ENCODE peak calls at places on chromosomes 3 and 15, in seven cellular contexts. One of them, this sample, is unnamed.

GRCh38 chr3:17810759-17811158 is 68.3 kb upstream of the TBC1D5 start:
- DNase-seq in bronchial epithelial cell: peak; percentile 44
- DNase-seq in uterus: no peak
- DNase-seq in psoas muscle: no peak
- DNase-seq in adrenal gland: no peak
- DNase-seq in thyroid gland: no peak
- DNase-seq in RWPE2: no peak
- DNase-seq in this sample: no peak

GRCh38 chr3:153835540-153835939 is 285.6 kb upstream of the ARHGEF26 start:
- DNase-seq in thyroid gland: no peak
- DNase-seq in psoas muscle: no peak
- DNase-seq in adrenal gland: no peak
- DNase-seq in RWPE2: no peak
- DNase-seq in bronchial epithelial cell: no peak
- DNase-seq in uterus: no peak
- DNase-seq in this sample: no peak

GRCh38 chr3:156761713-156762575 is 64.2 kb upstream of the LEKR1 start:
- DNase-seq in bronchial epithelial cell: peak; percentile 50
- DNase-seq in thyroid gland: no peak
- DNase-seq in adrenal gland: no peak
- DNase-seq in psoas muscle: no peak
- DNase-seq in uterus: no peak
- DNase-seq in RWPE2: no peak
- DNase-seq in this sample: no peak

GRCh38 chr3:108218811-108219210 is 3.4 kb downstream of the IFT57 start:
- DNase-seq in thyroid gland: no peak
- DNase-seq in RWPE2: no peak
- DNase-seq in bronchial epithelial cell: no peak
- DNase-seq in uterus: no peak
- DNase-seq in psoas muscle: no peak
- DNase-seq in adrenal gland: no peak
- DNase-seq in this sample: no peak

GRCh38 chr3:44477312-44478030 is at the start of gene ZNF445:
- DNase-seq in RWPE2: peak; percentile 76
- DNase-seq in adrenal gland: peak; percentile 79
- DNase-seq in bronchial epithelial cell: peak; percentile 43
- DNase-seq in uterus: peak; percentile 80
- DNase-seq in psoas muscle: peak; percentile 91
- DNase-seq in thyroid gland: peak; percentile 71
- DNase-seq in this sample: peak; percentile 23

GRCh38 chr3:155391583-155391982 is 98.1 kb upstream of the STRIT1 start:
- DNase-seq in psoas muscle: no peak
- DNase-seq in RWPE2: no peak
- DNase-seq in uterus: peak; percentile 22
- DNase-seq in bronchial epithelial cell: peak; percentile 75
- DNase-seq in adrenal gland: no peak
- DNase-seq in thyroid gland: peak; percentile 8
- DNase-seq in this sample: no peak

GRCh38 chr15:92817339-92817886 is 82.7 kb upstream of the CHD2 start:
- DNase-seq in RWPE2: peak; percentile 25
- DNase-seq in thyroid gland: no peak
- DNase-seq in bronchial epithelial cell: no peak
- DNase-seq in psoas muscle: no peak
- DNase-seq in adrenal gland: no peak
- DNase-seq in uterus: no peak
- DNase-seq in this sample: no peak

GRCh38 chr3:129974451-129975331 is at the start of gene TRH:
- DNase-seq in thyroid gland: no peak
- DNase-seq in bronchial epithelial cell: no peak
- DNase-seq in uterus: no peak
- DNase-seq in adrenal gland: no peak
- DNase-seq in RWPE2: no peak
- DNase-seq in psoas muscle: no peak
- DNase-seq in this sample: no peak

GRCh38 chr3:195699860-195700259 is 20.9 kb upstream of the MUC20 start:
- DNase-seq in psoas muscle: no peak
- DNase-seq in adrenal gland: no peak
- DNase-seq in bronchial epithelial cell: no peak
- DNase-seq in thyroid gland: no peak
- DNase-seq in RWPE2: no peak
- DNase-seq in uterus: no peak
- DNase-seq in this sample: no peak

GRCh38 chr3:55591893-55592292 is 104.8 kb upstream of the WNT5A start:
- DNase-seq in RWPE2: no peak
- DNase-seq in uterus: no peak
- DNase-seq in psoas muscle: no peak
- DNase-seq in thyroid gland: no peak
- DNase-seq in bronchial epithelial cell: peak; percentile 10
- DNase-seq in adrenal gland: no peak
- DNase-seq in this sample: no peak

GRCh38 chr3:23567917-23568316 is 237.8 kb upstream of the UBE2E1 start:
- DNase-seq in uterus: no peak
- DNase-seq in RWPE2: peak; percentile 58
- DNase-seq in thyroid gland: no peak
- DNase-seq in psoas muscle: no peak
- DNase-seq in bronchial epithelial cell: peak; percentile 91
- DNase-seq in adrenal gland: peak; percentile 15
- DNase-seq in this sample: peak; percentile 77

GRCh38 chr3:142844339-142844977 is 44.4 kb downstream of the PCOLCE2 start:
- DNase-seq in uterus: no peak
- DNase-seq in psoas muscle: no peak
- DNase-seq in RWPE2: no peak
- DNase-seq in bronchial epithelial cell: peak; percentile 87
- DNase-seq in adrenal gland: no peak
- DNase-seq in thyroid gland: no peak
- DNase-seq in this sample: no peak

GRCh38 chr3:38029400-38030125 is at the start of gene PLCD1:
- DNase-seq in thyroid gland: peak; percentile 79
- DNase-seq in bronchial epithelial cell: no peak
- DNase-seq in psoas muscle: peak; percentile 88
- DNase-seq in uterus: peak; percentile 86
- DNase-seq in RWPE2: no peak
- DNase-seq in adrenal gland: peak; percentile 75
- DNase-seq in this sample: no peak
- TF ChIP-seq CTCF in thyroid gland: no peak
- TF ChIP-seq CTCF in bronchial epithelial cell: no peak
- TF ChIP-seq CTCF in psoas muscle: no peak
- TF ChIP-seq CTCF in uterus: no peak
- TF ChIP-seq CTCF in RWPE2: no peak
- TF ChIP-seq CTCF in adrenal gland: no peak
- TF ChIP-seq CTCF in this sample: no peak

DNA sequence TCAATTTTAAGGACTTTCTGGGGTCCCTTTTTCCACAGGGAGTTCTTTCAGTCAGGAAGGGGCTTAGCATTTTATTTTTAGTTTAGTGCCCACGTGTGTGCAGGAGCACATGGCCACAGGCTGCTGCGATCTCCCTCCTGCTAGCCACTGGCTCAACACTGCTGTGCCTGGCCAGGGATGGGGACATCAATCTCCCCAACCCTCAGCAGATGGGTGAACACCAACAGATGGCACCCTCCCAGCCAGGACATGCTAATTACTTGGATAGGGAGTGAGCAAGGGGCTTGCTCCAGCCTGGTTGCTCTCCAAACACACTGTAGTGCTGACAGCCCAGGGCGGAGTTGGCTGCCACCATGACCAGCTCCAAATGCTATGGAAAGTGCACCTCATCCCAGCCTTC is 7.4 kb upstream of the RIOX2 start:
- DNase-seq in adrenal gland: no peak
- DNase-seq in psoas muscle: no peak
- DNase-seq in uterus: no peak
- DNase-seq in RWPE2: no peak
- DNase-seq in bronchial epithelial cell: no peak
- DNase-seq in thyroid gland: no peak
- DNase-seq in this sample: no peak
- TF ChIP-seq CTCF in adrenal gland: no peak
- TF ChIP-seq CTCF in psoas muscle: no peak
- TF ChIP-seq CTCF in uterus: no peak
- TF ChIP-seq CTCF in RWPE2: no peak
- TF ChIP-seq CTCF in bronchial epithelial cell: no peak
- TF ChIP-seq CTCF in thyroid gland: no peak
- TF ChIP-seq CTCF in this sample: no peak

GRCh38 chr3:165256554-165256953 is 60.4 kb upstream of the SLITRK3 start:
- DNase-seq in uterus: no peak
- DNase-seq in adrenal gland: no peak
- DNase-seq in RWPE2: no peak
- DNase-seq in bronchial epithelial cell: no peak
- DNase-seq in psoas muscle: no peak
- DNase-seq in thyroid gland: no peak
- DNase-seq in this sample: no peak
- TF ChIP-seq CTCF in uterus: no peak
- TF ChIP-seq CTCF in adrenal gland: no peak
- TF ChIP-seq CTCF in RWPE2: peak; percentile 25
- TF ChIP-seq CTCF in bronchial epithelial cell: peak; percentile 6
- TF ChIP-seq CTCF in psoas muscle: no peak
- TF ChIP-seq CTCF in thyroid gland: no peak
- TF ChIP-seq CTCF in this sample: peak; percentile 12

GRCh38 chr3:13494463-13495350 is 14.6 kb downstream of the HDAC11 start:
- DNase-seq in psoas muscle: peak; percentile 62
- DNase-seq in uterus: no peak
- DNase-seq in adrenal gland: no peak
- DNase-seq in bronchial epithelial cell: no peak
- DNase-seq in thyroid gland: no peak
- DNase-seq in RWPE2: peak; percentile 39
- DNase-seq in this sample: no peak
- TF ChIP-seq CTCF in psoas muscle: peak; percentile 49
- TF ChIP-seq CTCF in uterus: peak; percentile 15
- TF ChIP-seq CTCF in adrenal gland: peak; percentile 25
- TF ChIP-seq CTCF in bronchial epithelial cell: peak; percentile 66
- TF ChIP-seq CTCF in thyroid gland: peak; percentile 31
- TF ChIP-seq CTCF in RWPE2: peak; percentile 43
- TF ChIP-seq CTCF in this sample: peak; percentile 67

GRCh38 chr3:122415762-122416654 is at the start of gene WDR5B:
- DNase-seq in bronchial epithelial cell: peak; percentile 94
- DNase-seq in adrenal gland: peak; percentile 98
- DNase-seq in RWPE2: peak; percentile 94
- DNase-seq in uterus: peak; percentile 98
- DNase-seq in thyroid gland: peak; percentile 96
- DNase-seq in psoas muscle: peak; percentile 99
- DNase-seq in this sample: peak; percentile 94
- TF ChIP-seq CTCF in bronchial epithelial cell: no peak
- TF ChIP-seq CTCF in adrenal gland: peak; percentile 21
- TF ChIP-seq CTCF in RWPE2: no peak
- TF ChIP-seq CTCF in uterus: no peak
- TF ChIP-seq CTCF in thyroid gland: peak; percentile 23
- TF ChIP-seq CTCF in psoas muscle: peak; percentile 12
- TF ChIP-seq CTCF in this sample: peak; percentile 23

GRCh38 chr15:38853608-38854007 is 289.0 kb upstream of the RASGRP1 start:
- DNase-seq in thyroid gland: no peak
- DNase-seq in uterus: no peak
- DNase-seq in adrenal gland: no peak
- DNase-seq in psoas muscle: no peak
- DNase-seq in RWPE2: no peak
- DNase-seq in bronchial epithelial cell: peak; percentile 32
- DNase-seq in this sample: no peak
- TF ChIP-seq CTCF in thyroid gland: no peak
- TF ChIP-seq CTCF in uterus: no peak
- TF ChIP-seq CTCF in adrenal gland: no peak
- TF ChIP-seq CTCF in psoas muscle: no peak
- TF ChIP-seq CTCF in RWPE2: peak; percentile 41
- TF ChIP-seq CTCF in bronchial epithelial cell: peak; percentile 68
- TF ChIP-seq CTCF in this sample: peak; percentile 63

This sample was measured in AG04450.